ENCODE peak calls at places on chromosome 9, in five cellular contexts. K is immature natural killer cell, Y is mammary epithelial cell, N is GM23248, R is HS-5. H is an unnamed sample.

GRCh38 chr9:127776195-127776918 is 2.1 kb downstream of the SH2D3C start:
- DNase-seq in K (peak), Y (no peak), N (no peak), R (no peak), H (no peak)

GRCh38 chr9:70120834-70121510 is 77.3 kb downstream of the MAMDC2 start:
- DNase-seq in K (no peak), Y (peak), N (peak), R (peak), H (peak)

GRCh38 chr9:12838546-12838945 is 63.7 kb downstream of the LURAP1L start:
- DNase-seq in K (no peak), Y (no peak), N (peak), R (no peak), H (no peak)

GRCh38 chr9:16032799-16033198 is 480.0 kb downstream of the CCDC171 start:
- DNase-seq in K (no peak), Y (peak), N (peak), R (no peak), H (peak)

GRCh38 chr9:94554439-94555331 is at the start of gene PCAT7:
- DNase-seq in K (no peak), Y (no peak), N (peak), R (no peak), H (peak)

GRCh38 chr9:90099262-90099982 is 494.6 kb downstream of the GADD45G start:
- DNase-seq in K (no peak), Y (peak), N (peak), R (no peak), H (no peak)

GRCh38 chr9:70861797-70862196 is 259.6 kb downstream of the TRPM3 start:
- DNase-seq in K (no peak), Y (no peak), N (no peak), R (no peak), H (no peak)

GRCh38 chr9:20512106-20512505 is 110.2 kb downstream of the MLLT3 start:
- DNase-seq in K (no peak), Y (peak), N (peak), R (peak), H (peak)

GRCh38 chr9:12775963-12776774 is 1.3 kb downstream of the LURAP1L start:
- DNase-seq in K (no peak), Y (peak), N (peak), R (peak), H (peak)

H was measured in HT1080.